ENCODE peak calls at places on chromosomes 16 and 17, in four cellular contexts. M is activated CD4-positive, CD25-positive, alpha-beta regulatory T cell treated with anti-CD3 and anti-CD28 coated beads, Interleukin-2, amount 50 U/mL, for 16 hours; J is A172; F is IMR-90. V is an unnamed sample.

GRCh38 chr16:78444-79145 is 570 bp downstream of the MPG start:
- DNase-seq in M (no peak), F (peak), J (no peak), V (no peak)

GRCh38 chr17:35074711-35075707 is 11.5 kb upstream of the RFFL start:
- DNase-seq in M (no peak), F (no peak), J (no peak), V (peak)

GRCh38 chr17:78151514-78152008 is 5.4 kb downstream of the C17orf99 start:
- DNase-seq in J (no peak), F (no peak), M (no peak), V (no peak)

GRCh38 chr16:3625331-3625730 is 13.9 kb upstream of the SLX4 start:
- DNase-seq in F (no peak), J (no peak), M (no peak), V (no peak)

GRCh38 chr17:48542956-48543853 is 1.7 kb downstream of the HOXB2 start:
- DNase-seq in J (peak), M (peak), F (peak), V (no peak)

GRCh38 chr16:81505011-81505660 is 60.5 kb downstream of the CMIP start:
- DNase-seq in J (peak), F (no peak), M (no peak), V (peak)

GRCh38 chr17:33778505-33779398 is 476.3 kb upstream of the CCL2 start:
- DNase-seq in J (peak), M (no peak), F (peak), V (peak)

GRCh38 chr16:56600398-56600999 is 7.9 kb upstream of the MT2A start:
- DNase-seq in J (peak), F (peak), M (no peak), V (peak)

GRCh38 chr16:22813223-22813945 is 578 bp upstream of the HS3ST2 start:
- DNase-seq in F (peak), M (no peak), J (no peak), V (no peak)

GRCh38 chr16:58258326-58258725 is 36.5 kb downstream of the PRSS54 start:
- DNase-seq in F (no peak), J (no peak), M (no peak), V (no peak)

GRCh38 chr17:19003966-19004600 is 481 bp downstream of the FAM83G start:
- DNase-seq in J (peak), M (peak), F (peak), V (no peak)

GRCh38 chr17:61251939-61252865 is 147.4 kb upstream of the TBX2 start:
- DNase-seq in J (peak), M (no peak), F (peak), V (peak)

GRCh38 chr17:66290097-66290722 is 12.2 kb upstream of the PRKCA start:
- DNase-seq in M (no peak), F (no peak), J (no peak), V (peak)

GRCh38 chr17:20196314-20196713 is 187.2 kb downstream of the SPECC1 start:
- DNase-seq in J (no peak), F (no peak), M (no peak), V (no peak)

GRCh38 chr16:68084504-68085258 is 489 bp upstream of the NFATC3 start:
- DNase-seq in J (peak), F (peak), M (peak), V (peak)

GRCh38 chr16:83615981-83616380 is 191.8 kb upstream of the HSBP1 start:
- DNase-seq in M (no peak), J (no peak), F (no peak), V (no peak)

GRCh38 chr16:30380801-30381208 is 1.6 kb downstream of the SEPTIN1 start:
- DNase-seq in J (no peak), F (no peak), M (no peak), V (no peak)

GRCh38 chr16:27495191-27495590 is 54.5 kb downstream of the GTF3C1 start:
- DNase-seq in M (no peak), F (peak), J (no peak), V (no peak)

GRCh38 chr16:57480127-57480753 is 6.1 kb downstream of the DOK4 start:
- DNase-seq in F (peak), M (no peak), J (peak), V (no peak)

GRCh38 chr17:73278465-73279453 is 17.1 kb upstream of the CPSF4L start:
- DNase-seq in M (no peak), J (no peak), F (no peak), V (peak)

GRCh38 chr17:17840751-17841591 is 4.2 kb upstream of the SREBF1 start:
- DNase-seq in J (peak), F (peak), M (no peak), V (peak)

GRCh38 chr17:6752068-6752909 is 3.6 kb upstream of the XAF1 start:
- DNase-seq in M (no peak), J (peak), F (peak), V (peak)

GRCh38 chr17:39177256-39177655 is 11.3 kb upstream of the ARL5C start:
- DNase-seq in M (no peak), J (no peak), F (no peak), V (no peak)

GRCh38 chr17:12021604-12022003 is 927 bp downstream of the MAP2K4 start:
- DNase-seq in F (no peak), J (no peak), M (no peak), V (no peak)

GRCh38 chr17:70552230-70552981 is 383.1 kb downstream of the KCNJ2 start:
- DNase-seq in J (peak), F (peak), M (no peak), V (peak)

GRCh38 chr17:42287305-42288077 is 807 bp upstream of the STAT5A start:
- DNase-seq in M (no peak), J (peak), F (no peak), V (peak)

GRCh38 chr16:54503436-54503835 is 216.8 kb upstream of the IRX3 start:
- DNase-seq in J (no peak), F (no peak), M (no peak), V (peak)

GRCh38 chr17:7147772-7148171 is 31.4 kb downstream of the ASGR1 start:
- DNase-seq in M (no peak), J (no peak), F (no peak), V (no peak)

V was measured in pons.